ENCODE peak calls at places on chromosomes 11 and 22, in eight cellular contexts. N is thoracic aorta, E is uterus, T is DND-41, H is cardiac fibroblast, B is brain microvascular endothelial cell, Q is mammary epithelial cell, J is epithelial cell of esophagus. A is an unnamed sample.
A peak's percentile ranks its signal among the peaks of the same experiment; 100 is the strongest.

GRCh38 chr22:44620129-44620840 is 81.7 kb upstream of the PRR5 start:
- DNase-seq in N (peak; percentile 14), E (peak; percentile 75), T (peak; percentile 76), H (peak; percentile 61), B (peak; percentile 49), Q (peak; percentile 5), J (peak; percentile 30), A (no peak)

GRCh38 chr11:125289419-125290088 is 125.0 kb downstream of the PKNOX2 start:
- DNase-seq in N (no peak), E (no peak), T (no peak), H (no peak), B (no peak), Q (no peak), J (peak; percentile 15), A (no peak)

GRCh38 chr11:60699282-60699681 is at the start of gene MS4A8:
- DNase-seq in N (no peak), E (no peak), T (no peak), H (no peak), B (no peak), Q (no peak), J (no peak), A (no peak)

GRCh38 chr22:38346506-38346905 is 29.3 kb upstream of the CSNK1E start:
- DNase-seq in N (no peak), E (no peak), T (no peak), H (no peak), B (no peak), Q (no peak), J (no peak), A (no peak)

GRCh38 chr11:287821-288327 is 1.1 kb upstream of the PGGHG start:
- DNase-seq in N (no peak), E (peak; percentile 15), T (peak; percentile 59), H (no peak), B (no peak), Q (no peak), J (no peak), A (no peak)

GRCh38 chr22:29114392-29114791 is 41.6 kb downstream of the KREMEN1 start:
- DNase-seq in N (no peak), E (no peak), T (no peak), H (no peak), B (no peak), Q (no peak), J (no peak), A (no peak)

GRCh38 chr11:2996976-2997375 is 4.8 kb upstream of the NAP1L4 start:
- DNase-seq in N (no peak), E (no peak), T (no peak), H (no peak), B (no peak), Q (no peak), J (no peak), A (no peak)

GRCh38 chr11:116731821-116732739 is 40.7 kb downstream of the BUD13 start:
- DNase-seq in N (no peak), E (no peak), T (no peak), H (no peak), B (no peak), Q (no peak), J (no peak), A (no peak)

GRCh38 chr22:48940988-48941902 is 886.4 kb downstream of the BRD1 start:
- DNase-seq in N (no peak), E (no peak), T (no peak), H (no peak), B (no peak), Q (no peak), J (no peak), A (no peak)

GRCh38 chr11:88404363-88404762 is 66.8 kb upstream of the CTSC start:
- DNase-seq in N (no peak), E (no peak), T (no peak), H (no peak), B (no peak), Q (peak; percentile 62), J (no peak), A (no peak)

GRCh38 chr11:134098566-134099184 is 29.8 kb downstream of the JAM3 start:
- DNase-seq in N (no peak), E (no peak), T (no peak), H (no peak), B (no peak), Q (peak; percentile 11), J (peak; percentile 20), A (no peak)

GRCh38 chr22:26527167-26527566 is 14.9 kb upstream of the TFIP11 start:
- DNase-seq in N (no peak), E (no peak), T (no peak), H (no peak), B (no peak), Q (no peak), J (no peak), A (no peak)

DNA sequence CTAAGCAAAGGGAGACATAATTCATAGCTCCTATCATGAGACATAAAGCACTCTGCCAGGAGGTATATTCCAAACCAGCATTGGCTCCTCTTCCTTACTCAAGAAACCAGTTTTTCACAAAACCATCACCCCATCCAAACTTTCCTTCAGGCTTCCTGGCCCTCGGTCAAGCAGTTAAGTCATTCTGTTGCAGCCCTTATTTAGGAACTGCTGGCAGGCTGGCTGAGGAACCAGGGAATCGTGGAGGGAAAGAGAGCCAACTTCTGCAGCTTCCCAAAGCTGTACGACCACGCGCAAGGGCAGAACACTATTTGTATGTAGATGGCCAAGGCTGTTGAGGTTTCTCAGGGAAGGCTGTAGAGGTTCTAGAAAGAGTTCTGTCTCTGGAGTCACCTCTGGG is 669 bp downstream of the IFT46 start:
- DNase-seq in N (peak; percentile 30), E (peak; percentile 58), T (no peak), H (peak; percentile 26), B (no peak), Q (peak; percentile 13), J (peak; percentile 14), A (no peak)
- H3K4me3 ChIP-seq in N (peak overlapping the region; percentile 86), E (peak overlapping the region; percentile 64), T (peak overlapping the region; percentile 62), H (peak overlapping the region; percentile 14), B (peak overlapping the region; percentile 67), Q (no peak overlapping the region), J (peak overlapping the region; percentile 83), A (peak overlapping the region; percentile 13)

GRCh38 chr22:31083923-31084810 is 3.0 kb downstream of the SMTN start:
- DNase-seq in N (no peak), E (no peak), T (no peak), H (no peak), B (no peak), Q (no peak), J (no peak), A (no peak)

GRCh38 chr22:31081963-31082605 is 966 bp downstream of the SMTN start:
- DNase-seq in N (no peak), E (peak; percentile 44), T (no peak), H (peak; percentile 75), B (peak; percentile 44), Q (peak; percentile 84), J (peak; percentile 87), A (no peak)

GRCh38 chr22:31083377-31083768 is 2.3 kb downstream of the SMTN start:
- DNase-seq in N (no peak), E (peak; percentile 50), T (no peak), H (no peak), B (no peak), Q (no peak), J (no peak), A (no peak)

GRCh38 chr22:31080848-31081649 is at the start of gene SMTN:
- DNase-seq in N (no peak), E (peak; percentile 96), T (peak; percentile 94), H (peak; percentile 90), B (peak; percentile 80), Q (peak; percentile 90), J (peak; percentile 94), A (no peak)

GRCh38 chr22:31082606-31083376 is 1.7 kb downstream of the SMTN start:
- DNase-seq in N (no peak), E (peak; percentile 89), T (peak; percentile 78), H (peak; percentile 84), B (peak; percentile 70), Q (peak; percentile 62), J (peak; percentile 84), A (no peak)
- H3K4me3 ChIP-seq in N (peak overlapping the region; percentile 76), E (peak overlapping the region; percentile 98), T (peak overlapping the region; percentile 87), H (peak overlapping the region; percentile 82), B (peak overlapping the region; percentile 97), Q (peak overlapping the region; percentile 79), J (peak overlapping the region; percentile 74), A (peak overlapping the region; percentile 86)

GRCh38 chr11:44143987-44144909 is 48.8 kb downstream of the EXT2 start:
- DNase-seq in N (no peak), E (no peak), T (no peak), H (peak; percentile 5), B (no peak), Q (no peak), J (peak; percentile 81), A (no peak)
- H3K4me3 ChIP-seq in N (no peak overlapping the region), E (no peak overlapping the region), T (no peak overlapping the region), H (no peak overlapping the region), B (no peak overlapping the region), Q (no peak overlapping the region), J (no peak overlapping the region), A (no peak overlapping the region)

GRCh38 chr11:41351825-41352224 is 107.6 kb downstream of the LRRC4C start:
- DNase-seq in N (no peak), E (no peak), T (no peak), H (no peak), B (no peak), Q (no peak), J (no peak), A (no peak)
- H3K4me3 ChIP-seq in N (no peak overlapping the region), E (no peak overlapping the region), T (no peak overlapping the region), H (no peak overlapping the region), B (no peak overlapping the region), Q (no peak overlapping the region), J (no peak overlapping the region), A (no peak overlapping the region)

A was measured in keratinocyte.